ENCODE peak calls at places on chromosomes 13 and 19, in nine cellular contexts. One of them, this sample, is unnamed.

GRCh38 chr19:54921082-54921481 is 15.1 kb downstream of the NCR1 start:
- DNase-seq in left ventricle myocardium inferior: no peak
- DNase-seq in RWPE1: no peak
- DNase-seq in psoas muscle: no peak
- DNase-seq in uterus: no peak
- DNase-seq in GM23338: no peak
- DNase-seq in IMR-90: no peak
- DNase-seq in brain microvascular endothelial cell: no peak
- DNase-seq in breast epithelium: no peak
- DNase-seq in this sample: no peak

GRCh38 chr19:35963514-35963913 is 27.3 kb downstream of the LRFN3 start:
- DNase-seq in psoas muscle: no peak
- DNase-seq in left ventricle myocardium inferior: no peak
- DNase-seq in brain microvascular endothelial cell: peak; percentile 53
- DNase-seq in GM23338: peak; percentile 92
- DNase-seq in IMR-90: peak; percentile 56
- DNase-seq in uterus: no peak
- DNase-seq in breast epithelium: no peak
- DNase-seq in RWPE1: peak; percentile 26
- DNase-seq in this sample: peak; percentile 21

GRCh38 chr19:47619763-47620162 is 10.8 kb downstream of the BICRA start:
- DNase-seq in RWPE1: no peak
- DNase-seq in psoas muscle: no peak
- DNase-seq in brain microvascular endothelial cell: peak; percentile 56
- DNase-seq in left ventricle myocardium inferior: no peak
- DNase-seq in breast epithelium: no peak
- DNase-seq in uterus: no peak
- DNase-seq in IMR-90: peak; percentile 73
- DNase-seq in GM23338: peak; percentile 87
- DNase-seq in this sample: no peak

GRCh38 chr19:15640294-15640903 is at the start of gene CYP4F3:
- DNase-seq in left ventricle myocardium inferior: peak; percentile 74
- DNase-seq in psoas muscle: no peak
- DNase-seq in brain microvascular endothelial cell: no peak
- DNase-seq in breast epithelium: peak; percentile 41
- DNase-seq in IMR-90: no peak
- DNase-seq in RWPE1: peak; percentile 93
- DNase-seq in GM23338: no peak
- DNase-seq in uterus: no peak
- DNase-seq in this sample: no peak

GRCh38 chr19:51691122-51692064 is 1.7 kb upstream of the SPACA6 start:
- DNase-seq in RWPE1: no peak
- DNase-seq in uterus: no peak
- DNase-seq in GM23338: peak; percentile 89
- DNase-seq in IMR-90: peak; percentile 65
- DNase-seq in left ventricle myocardium inferior: no peak
- DNase-seq in breast epithelium: no peak
- DNase-seq in psoas muscle: no peak
- DNase-seq in brain microvascular endothelial cell: no peak
- DNase-seq in this sample: no peak

GRCh38 chr13:95564948-95565347 is 12.4 kb downstream of the CLDN10 start:
- DNase-seq in breast epithelium: no peak
- DNase-seq in uterus: no peak
- DNase-seq in brain microvascular endothelial cell: no peak
- DNase-seq in IMR-90: peak; percentile 34
- DNase-seq in RWPE1: peak; percentile 32
- DNase-seq in left ventricle myocardium inferior: no peak
- DNase-seq in GM23338: no peak
- DNase-seq in psoas muscle: no peak
- DNase-seq in this sample: no peak

GRCh38 chr13:102569488-102569887 is 27.3 kb upstream of the TPP2 start:
- DNase-seq in IMR-90: peak; percentile 69
- DNase-seq in GM23338: no peak
- DNase-seq in uterus: no peak
- DNase-seq in breast epithelium: no peak
- DNase-seq in brain microvascular endothelial cell: peak; percentile 9
- DNase-seq in psoas muscle: no peak
- DNase-seq in RWPE1: no peak
- DNase-seq in left ventricle myocardium inferior: no peak
- DNase-seq in this sample: no peak

GRCh38 chr13:70080030-70080429 is 27.6 kb upstream of the ATXN8OS start:
- DNase-seq in RWPE1: no peak
- DNase-seq in left ventricle myocardium inferior: peak; percentile 32
- DNase-seq in brain microvascular endothelial cell: no peak
- DNase-seq in psoas muscle: no peak
- DNase-seq in IMR-90: no peak
- DNase-seq in uterus: no peak
- DNase-seq in breast epithelium: no peak
- DNase-seq in GM23338: no peak
- DNase-seq in this sample: no peak

GRCh38 chr19:4971424-4971793 is 2.5 kb downstream of the KDM4B start:
- DNase-seq in psoas muscle: no peak
- DNase-seq in breast epithelium: peak; percentile 52
- DNase-seq in brain microvascular endothelial cell: no peak
- DNase-seq in IMR-90: no peak
- DNase-seq in uterus: no peak
- DNase-seq in GM23338: peak; percentile 82
- DNase-seq in RWPE1: peak; percentile 60
- DNase-seq in left ventricle myocardium inferior: no peak
- DNase-seq in this sample: no peak

GRCh38 chr13:113432509-113433270 is 20.6 kb downstream of the ADPRHL1 start:
- DNase-seq in psoas muscle: no peak
- DNase-seq in uterus: no peak
- DNase-seq in left ventricle myocardium inferior: no peak
- DNase-seq in IMR-90: no peak
- DNase-seq in breast epithelium: no peak
- DNase-seq in brain microvascular endothelial cell: no peak
- DNase-seq in RWPE1: no peak
- DNase-seq in GM23338: no peak
- DNase-seq in this sample: no peak

GRCh38 chr19:38640368-38640767 is 7.1 kb upstream of the ACTN4 start:
- DNase-seq in GM23338: no peak
- DNase-seq in psoas muscle: no peak
- DNase-seq in IMR-90: peak; percentile 56
- DNase-seq in left ventricle myocardium inferior: no peak
- DNase-seq in breast epithelium: no peak
- DNase-seq in brain microvascular endothelial cell: no peak
- DNase-seq in RWPE1: no peak
- DNase-seq in uterus: no peak
- DNase-seq in this sample: no peak

GRCh38 chr19:43997631-43998290 is 5.0 kb upstream of the ZNF230 start:
- DNase-seq in uterus: no peak
- DNase-seq in RWPE1: peak; percentile 37
- DNase-seq in IMR-90: peak; percentile 24
- DNase-seq in GM23338: peak; percentile 28
- DNase-seq in brain microvascular endothelial cell: peak; percentile 9
- DNase-seq in left ventricle myocardium inferior: no peak
- DNase-seq in breast epithelium: no peak
- DNase-seq in psoas muscle: no peak
- DNase-seq in this sample: no peak

GRCh38 chr13:105139048-105139379 is 1396.4 kb downstream of the EFNB2 start:
- DNase-seq in brain microvascular endothelial cell: no peak
- DNase-seq in breast epithelium: no peak
- DNase-seq in left ventricle myocardium inferior: no peak
- DNase-seq in uterus: no peak
- DNase-seq in GM23338: no peak
- DNase-seq in IMR-90: no peak
- DNase-seq in RWPE1: no peak
- DNase-seq in psoas muscle: no peak
- DNase-seq in this sample: no peak
- H3K27ac ChIP-seq in brain microvascular endothelial cell: no peak overlapping the region
- H3K27ac ChIP-seq in breast epithelium: peak overlapping the region; percentile 45
- H3K27ac ChIP-seq in left ventricle myocardium inferior: peak overlapping the region; percentile 64
- H3K27ac ChIP-seq in uterus: no peak overlapping the region
- H3K27ac ChIP-seq in GM23338: no peak overlapping the region
- H3K27ac ChIP-seq in IMR-90: no peak overlapping the region
- H3K27ac ChIP-seq in RWPE1: no peak overlapping the region
- H3K27ac ChIP-seq in psoas muscle: no peak overlapping the region
- H3K27ac ChIP-seq in this sample: no peak overlapping the region

GRCh38 chr13:46050771-46051170 is 1.8 kb downstream of the ZC3H13 start:
- DNase-seq in RWPE1: no peak
- DNase-seq in uterus: no peak
- DNase-seq in IMR-90: no peak
- DNase-seq in psoas muscle: no peak
- DNase-seq in brain microvascular endothelial cell: no peak
- DNase-seq in breast epithelium: no peak
- DNase-seq in left ventricle myocardium inferior: no peak
- DNase-seq in GM23338: no peak
- DNase-seq in this sample: no peak

GRCh38 chr13:46053162-46054012 is 841 bp upstream of the ZC3H13 start:
- DNase-seq in psoas muscle: no peak
- DNase-seq in IMR-90: no peak
- DNase-seq in GM23338: peak; percentile 11
- DNase-seq in RWPE1: no peak
- DNase-seq in breast epithelium: no peak
- DNase-seq in uterus: no peak
- DNase-seq in brain microvascular endothelial cell: no peak
- DNase-seq in left ventricle myocardium inferior: no peak
- DNase-seq in this sample: no peak

GRCh38 chr13:46057251-46058015 is 4.9 kb upstream of the ZC3H13 start:
- DNase-seq in left ventricle myocardium inferior: no peak
- DNase-seq in psoas muscle: no peak
- DNase-seq in RWPE1: no peak
- DNase-seq in IMR-90: peak; percentile 18
- DNase-seq in breast epithelium: peak; percentile 26
- DNase-seq in uterus: no peak
- DNase-seq in GM23338: no peak
- DNase-seq in brain microvascular endothelial cell: peak; percentile 27
- DNase-seq in this sample: no peak

GRCh38 chr13:46051958-46052313 is 610 bp downstream of the ZC3H13 start:
- DNase-seq in GM23338: peak; percentile 1
- DNase-seq in RWPE1: no peak
- DNase-seq in uterus: no peak
- DNase-seq in psoas muscle: no peak
- DNase-seq in brain microvascular endothelial cell: no peak
- DNase-seq in left ventricle myocardium inferior: no peak
- DNase-seq in IMR-90: peak; percentile 0
- DNase-seq in breast epithelium: no peak
- DNase-seq in this sample: no peak

GRCh38 chr13:46052314-46053161 is at the start of gene ZC3H13:
- DNase-seq in IMR-90: peak; percentile 96
- DNase-seq in breast epithelium: peak; percentile 93
- DNase-seq in GM23338: peak; percentile 98
- DNase-seq in left ventricle myocardium inferior: peak; percentile 92
- DNase-seq in uterus: peak; percentile 91
- DNase-seq in RWPE1: peak; percentile 87
- DNase-seq in brain microvascular endothelial cell: peak; percentile 97
- DNase-seq in psoas muscle: peak; percentile 95
- DNase-seq in this sample: peak; percentile 88
- TF ChIP-seq CTCF in IMR-90: peak; percentile 32
- TF ChIP-seq CTCF in breast epithelium: peak; percentile 68
- TF ChIP-seq CTCF in GM23338: no peak
- TF ChIP-seq CTCF in left ventricle myocardium inferior: peak; percentile 61
- TF ChIP-seq CTCF in uterus: peak; percentile 28
- TF ChIP-seq CTCF in RWPE1: no peak
- TF ChIP-seq CTCF in brain microvascular endothelial cell: peak; percentile 52
- TF ChIP-seq CTCF in psoas muscle: peak; percentile 32
- TF ChIP-seq CTCF in this sample: peak; percentile 50

GRCh38 chr13:109156181-109156935 is 526.9 kb downstream of the MYO16 start:
- DNase-seq in left ventricle myocardium inferior: peak; percentile 37
- DNase-seq in IMR-90: peak; percentile 86
- DNase-seq in brain microvascular endothelial cell: peak; percentile 45
- DNase-seq in RWPE1: peak; percentile 69
- DNase-seq in GM23338: no peak
- DNase-seq in uterus: no peak
- DNase-seq in psoas muscle: no peak
- DNase-seq in breast epithelium: no peak
- DNase-seq in this sample: peak; percentile 43

GRCh38 chr13:109155301-109155761 is 525.9 kb downstream of the MYO16 start:
- DNase-seq in GM23338: no peak
- DNase-seq in IMR-90: peak; percentile 50
- DNase-seq in breast epithelium: no peak
- DNase-seq in psoas muscle: no peak
- DNase-seq in uterus: no peak
- DNase-seq in RWPE1: peak; percentile 74
- DNase-seq in brain microvascular endothelial cell: peak; percentile 89
- DNase-seq in left ventricle myocardium inferior: no peak
- DNase-seq in this sample: no peak

GRCh38 chr13:109152941-109153340 is 523.5 kb downstream of the MYO16 start:
- DNase-seq in RWPE1: no peak
- DNase-seq in IMR-90: no peak
- DNase-seq in GM23338: no peak
- DNase-seq in psoas muscle: no peak
- DNase-seq in uterus: no peak
- DNase-seq in left ventricle myocardium inferior: no peak
- DNase-seq in brain microvascular endothelial cell: no peak
- DNase-seq in breast epithelium: no peak
- DNase-seq in this sample: no peak

GRCh38 chr13:109154146-109154545 is 524.7 kb downstream of the MYO16 start:
- DNase-seq in GM23338: no peak
- DNase-seq in uterus: no peak
- DNase-seq in psoas muscle: no peak
- DNase-seq in IMR-90: no peak
- DNase-seq in RWPE1: no peak
- DNase-seq in breast epithelium: no peak
- DNase-seq in left ventricle myocardium inferior: no peak
- DNase-seq in brain microvascular endothelial cell: no peak
- DNase-seq in this sample: no peak

DNA sequence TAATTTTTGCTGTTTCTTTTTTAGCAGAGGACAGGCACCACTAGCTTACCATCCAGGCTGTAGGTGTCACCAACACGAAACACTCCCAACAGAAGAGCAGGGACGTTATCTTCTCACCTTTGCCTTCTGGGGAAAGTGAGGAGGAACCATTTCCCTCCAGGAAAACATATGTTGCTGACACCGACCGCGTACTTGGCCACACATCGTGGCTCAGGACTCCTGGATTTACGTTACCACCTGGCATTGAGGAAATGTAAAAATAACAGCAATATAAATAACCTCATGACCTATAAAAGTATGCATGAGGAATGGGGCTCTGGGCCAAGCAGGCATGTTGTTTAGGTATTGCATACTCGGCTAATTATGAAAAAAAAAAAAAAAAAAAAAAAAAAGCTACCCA is 525.1 kb downstream of the MYO16 start:
- DNase-seq in GM23338: no peak
- DNase-seq in IMR-90: no peak
- DNase-seq in breast epithelium: no peak
- DNase-seq in brain microvascular endothelial cell: no peak
- DNase-seq in RWPE1: no peak
- DNase-seq in psoas muscle: no peak
- DNase-seq in left ventricle myocardium inferior: no peak
- DNase-seq in uterus: no peak
- DNase-seq in this sample: no peak
- H3K27ac ChIP-seq in GM23338: no peak overlapping the region
- H3K27ac ChIP-seq in IMR-90: peak overlapping the region; percentile 1
- H3K27ac ChIP-seq in breast epithelium: no peak overlapping the region
- H3K27ac ChIP-seq in brain microvascular endothelial cell: peak overlapping the region; percentile 96
- H3K27ac ChIP-seq in RWPE1: peak overlapping the region; percentile 100
- H3K27ac ChIP-seq in psoas muscle: no peak overlapping the region
- H3K27ac ChIP-seq in left ventricle myocardium inferior: no peak overlapping the region
- H3K27ac ChIP-seq in uterus: no peak overlapping the region
- H3K27ac ChIP-seq in this sample: no peak overlapping the region

DNA sequence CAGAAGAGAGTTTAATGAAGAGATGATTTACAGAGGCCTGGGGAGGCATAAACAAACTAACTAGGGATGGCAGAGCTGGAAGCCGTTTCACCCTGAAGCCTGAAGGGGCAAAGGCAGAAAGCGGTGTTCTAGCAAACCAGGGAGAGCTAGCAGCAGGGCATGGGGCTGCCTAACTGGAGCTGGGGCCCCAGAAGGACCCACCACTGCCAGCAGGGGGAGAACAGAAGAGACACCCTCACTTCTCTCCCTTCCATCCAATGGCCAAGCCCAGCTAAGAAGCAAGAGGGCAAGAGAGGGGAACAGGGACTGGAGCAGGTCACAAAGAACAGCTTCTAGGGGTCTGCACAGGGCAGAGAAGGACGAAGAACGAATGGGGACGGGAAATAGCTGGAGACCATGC is 195.5 kb downstream of the KATNAL1 start:
- DNase-seq in brain microvascular endothelial cell: no peak
- DNase-seq in uterus: no peak
- DNase-seq in breast epithelium: no peak
- DNase-seq in psoas muscle: no peak
- DNase-seq in IMR-90: no peak
- DNase-seq in RWPE1: no peak
- DNase-seq in left ventricle myocardium inferior: no peak
- DNase-seq in GM23338: peak; percentile 54
- DNase-seq in this sample: no peak
- TF ChIP-seq CTCF in brain microvascular endothelial cell: peak; percentile 65
- TF ChIP-seq CTCF in uterus: no peak
- TF ChIP-seq CTCF in breast epithelium: no peak
- TF ChIP-seq CTCF in psoas muscle: no peak
- TF ChIP-seq CTCF in IMR-90: peak; percentile 39
- TF ChIP-seq CTCF in RWPE1: no peak
- TF ChIP-seq CTCF in left ventricle myocardium inferior: no peak
- TF ChIP-seq CTCF in GM23338: peak; percentile 35
- TF ChIP-seq CTCF in this sample: peak; percentile 52

This sample was measured in AG04450.